ENCODE peak calls at places on chromosomes 13 and 19, in seven cellular contexts. T is GM18507; F is activated CD4-positive, alpha-beta T cell treated with anti-CD3 and anti-CD28 coated beads, Interleukin-2, amount 50 U/mL, for 1 hour; G is osteoblast; D is astrocyte of the spinal cord; H is CD4-positive, alpha-beta T cell; B is CD8-positive, alpha-beta T cell. L is an unnamed sample.

GRCh38 chr13:111429064-111429558 is 108.7 kb downstream of the TEX29 start:
- DNase-seq in T (no peak), F (peak), B (peak), G (no peak), D (peak), H (no peak), L (no peak)

GRCh38 chr13:27263438-27263837 is 7.2 kb upstream of the RASL11A start:
- DNase-seq in T (no peak), F (no peak), B (no peak), D (no peak), H (no peak), G (no peak), L (no peak)

GRCh38 chr19:12140545-12141404 is 625 bp upstream of the ZNF20 start:
- DNase-seq in H (peak), G (peak), F (peak), B (peak), T (peak), D (peak), L (peak)

GRCh38 chr19:10911579-10912363 is 16.7 kb downstream of the YIPF2 start:
- DNase-seq in F (no peak), B (no peak), D (no peak), G (peak), H (no peak), T (no peak), L (no peak)

GRCh38 chr19:30255783-30256509 is 116.2 kb upstream of the ZNF536 start:
- DNase-seq in B (no peak), D (no peak), T (no peak), H (no peak), F (no peak), G (no peak), L (no peak)

GRCh38 chr19:23321953-23322549 is 71.9 kb upstream of the ZNF724 start:
- DNase-seq in T (no peak), D (no peak), G (no peak), F (no peak), H (no peak), B (no peak), L (no peak)

GRCh38 chr19:3537438-3538240 is 1.3 kb upstream of the TEKTIP1 start:
- DNase-seq in F (no peak), B (no peak), D (no peak), H (no peak), T (no peak), G (no peak), L (no peak)

GRCh38 chr19:33954686-33955085 is 158.0 kb downstream of the KCTD15 start:
- DNase-seq in B (peak), G (no peak), T (no peak), D (no peak), H (no peak), F (no peak), L (no peak)

GRCh38 chr13:25469179-25469545 is 97.4 kb downstream of the ATP8A2 start:
- DNase-seq in G (peak), F (no peak), B (no peak), T (no peak), D (no peak), H (no peak), L (no peak)

GRCh38 chr19:4449022-4449825 is 8.4 kb downstream of the UBXN6 start:
- DNase-seq in G (peak), T (no peak), H (no peak), F (no peak), B (no peak), D (no peak), L (no peak)

GRCh38 chr13:32413284-32413683 is 14.6 kb downstream of the N4BP2L1 start:
- DNase-seq in F (no peak), T (no peak), B (no peak), G (no peak), H (no peak), D (no peak), L (no peak)

GRCh38 chr19:16325671-16326400 is 1.2 kb downstream of the KLF2 start:
- DNase-seq in F (peak), B (no peak), G (peak), H (peak), D (no peak), T (no peak), L (no peak)

GRCh38 chr19:11418518-11419506 is at the start of gene RGL3:
- DNase-seq in T (no peak), G (peak), B (no peak), F (no peak), D (no peak), H (no peak), L (no peak)

GRCh38 chr13:62879071-62879470 is 1463.4 kb upstream of the PCDH20 start:
- DNase-seq in D (peak), B (no peak), F (no peak), G (no peak), T (no peak), H (no peak), L (no peak)

GRCh38 chr13:50389726-50390125 is 374.5 kb downstream of the KCNRG start:
- DNase-seq in F (no peak), T (no peak), D (no peak), H (no peak), B (no peak), G (no peak), L (no peak)

GRCh38 chr13:98224557-98224956 is 47.5 kb upstream of the RNF113B start:
- DNase-seq in H (no peak), G (no peak), D (no peak), F (no peak), T (no peak), B (no peak), L (no peak)

GRCh38 chr13:35621989-35622388 is 145.5 kb upstream of the MAB21L1 start:
- DNase-seq in H (no peak), F (no peak), G (no peak), B (no peak), D (no peak), T (no peak), L (no peak)

GRCh38 chr19:1672038-1672768 is 19.8 kb upstream of the TCF3 start:
- DNase-seq in B (peak), G (peak), T (no peak), F (peak), D (no peak), H (peak), L (no peak)

GRCh38 chr19:39212377-39212742 is 8.3 kb upstream of the SYCN start:
- DNase-seq in F (peak), T (no peak), B (peak), G (peak), H (peak), D (no peak), L (peak)

GRCh38 chr19:35851213-35852028 is 883 bp downstream of the NPHS1 start:
- DNase-seq in B (no peak), G (no peak), H (no peak), D (no peak), F (no peak), T (no peak), L (no peak)

GRCh38 chr19:19822148-19822429 is 539 bp upstream of the ZNF506 start:
- DNase-seq in D (no peak), T (no peak), H (no peak), G (no peak), F (no peak), B (no peak), L (no peak)

GRCh38 chr19:56712609-56713008 is 41.1 kb upstream of the ZNF835 start:
- DNase-seq in H (no peak), D (no peak), F (no peak), T (no peak), G (no peak), B (no peak), L (no peak)

GRCh38 chr13:57345526-57345925 is 178.5 kb downstream of the PRR20E start:
- DNase-seq in B (no peak), H (no peak), D (no peak), F (no peak), T (no peak), G (no peak), L (no peak)

GRCh38 chr13:30196025-30196424 is 111.3 kb downstream of the KATNAL1 start:
- DNase-seq in G (no peak), H (no peak), F (no peak), D (peak), B (no peak), T (no peak), L (no peak)

GRCh38 chr19:2248136-2249009 is 750 bp upstream of the AMH start:
- DNase-seq in B (no peak), H (no peak), F (no peak), T (no peak), D (no peak), G (peak), L (no peak)

L was measured in NK-92 treated with Interleukin-12 subunit alpha and Interleukin-12 subunit beta, amount 100 ng/mL, for 24 hours.